ENCODE peak calls at places on chromosomes 2 and 18, in five cellular contexts. F is mammary epithelial cell, V is right lobe of liver, N is 8988T, R is AG04450. U is an unnamed sample.

GRCh38 chr2:239393401-239393940 is 7.3 kb downstream of the HDAC4 start:
- DNase-seq in F (no peak), V (peak), N (no peak), R (no peak), U (no peak)

GRCh38 chr2:121565389-121566250 is 34.9 kb downstream of the RNU4ATAC start:
- DNase-seq in F (no peak), V (no peak), N (no peak), R (no peak), U (no peak)

GRCh38 chr2:12050381-12050780 is 303.9 kb downstream of the LPIN1 start:
- DNase-seq in F (peak), V (no peak), N (no peak), R (peak), U (peak)

GRCh38 chr2:119228964-119229363 is 5.3 kb downstream of the STEAP3 start:
- DNase-seq in F (no peak), V (no peak), N (no peak), R (no peak), U (no peak)

GRCh38 chr2:176494949-176495353 is 225.7 kb downstream of the MTX2 start:
- DNase-seq in F (no peak), V (no peak), N (no peak), R (no peak), U (no peak)

GRCh38 chr2:36403675-36404230 is 48.2 kb downstream of the CRIM1 start:
- DNase-seq in F (peak), V (no peak), N (no peak), R (no peak), U (peak)

GRCh38 chr18:59718108-59719057 is 21.2 kb upstream of the CCBE1 start:
- DNase-seq in F (peak), V (no peak), N (peak), R (peak), U (peak)

GRCh38 chr2:225400060-225400511 is 576 bp downstream of the NYAP2 start:
- DNase-seq in F (peak), V (no peak), N (no peak), R (peak), U (peak)

GRCh38 chr18:41783065-41783818 is 171.8 kb upstream of the PIK3C3 start:
- DNase-seq in F (no peak), V (no peak), N (no peak), R (no peak), U (no peak)

GRCh38 chr2:136058262-136058661 is 59.7 kb downstream of the CXCR4 start:
- DNase-seq in F (no peak), V (no peak), N (no peak), R (no peak), U (no peak)

U was measured in non-pigmented ciliary epithelial cell.